ENCODE peak calls at places on chromosomes 16 and 17, in five cellular contexts. A is NCI-H1092 treated with DMSO at 0.1 percent for 48 hours; I is kidney; W is T-helper 1 cell; G is stimulated activated CD4-positive, alpha-beta T cell treated with anti-CD3 and anti-CD28 coated beads, Interleukin-2, amount 100 ng/mL, for 24 hours. T is an unnamed sample.

GRCh38 chr17:44584498-44584897 is 27.2 kb downstream of the FZD2 start:
- DNase-seq in G (no peak), W (no peak), A (no peak), I (peak; percentile 20), T (no peak)

GRCh38 chr16:873243-873661 is 72.7 kb upstream of the GNG13 start:
- DNase-seq in I (peak; percentile 64), W (no peak), G (no peak), A (no peak), T (peak; percentile 78)

GRCh38 chr17:29577778-29578211 is 9.3 kb downstream of the TP53I13 start:
- DNase-seq in W (no peak), I (peak; percentile 49), G (no peak), A (no peak), T (no peak)

GRCh38 chr16:70706948-70707465 is 21.2 kb upstream of the MTSS2 start:
- DNase-seq in G (no peak), I (no peak), A (no peak), W (no peak), T (no peak)

GRCh38 chr16:48271728-48272127 is 24.4 kb upstream of the ABCC11 start:
- DNase-seq in A (no peak), G (no peak), W (no peak), I (no peak), T (no peak)

GRCh38 chr16:64437706-64438329 is 684.0 kb downstream of the CDH11 start:
- DNase-seq in W (no peak), G (no peak), I (no peak), A (no peak), T (no peak)

GRCh38 chr17:4206945-4207344 is 56.8 kb downstream of the ANKFY1 start:
- DNase-seq in W (no peak), G (no peak), A (no peak), I (no peak), T (no peak)

GRCh38 chr17:13746379-13746778 is 144.7 kb upstream of the HS3ST3A1 start:
- DNase-seq in W (no peak), G (no peak), A (no peak), I (no peak), T (no peak)

GRCh38 chr17:66677201-66677981 is 157.5 kb upstream of the CACNG5 start:
- DNase-seq in G (no peak), I (no peak), W (no peak), A (no peak), T (no peak)

GRCh38 chr16:81583893-81584705 is 139.5 kb downstream of the CMIP start:
- DNase-seq in G (no peak), W (no peak), I (peak; percentile 52), A (no peak), T (peak; percentile 81)

GRCh38 chr16:79188115-79188779 is 412.3 kb downstream of the MAF start:
- DNase-seq in A (no peak), G (no peak), I (no peak), W (no peak), T (no peak)

GRCh38 chr17:50051082-50051576 is 4.8 kb upstream of the ITGA3 start:
- DNase-seq in W (no peak), I (peak; percentile 88), G (peak; percentile 71), A (no peak), T (peak; percentile 77)

GRCh38 chr17:67051155-67051538 is 6.8 kb downstream of the CACNG1 start:
- DNase-seq in A (no peak), W (no peak), I (no peak), G (no peak), T (no peak)

GRCh38 chr16:12061336-12062055 is 85.0 kb downstream of the SNX29 start:
- DNase-seq in A (no peak), G (no peak), I (peak; percentile 79), W (no peak), T (no peak)

GRCh38 chr16:11391576-11391975 is 46.3 kb downstream of the RMI2 start:
- DNase-seq in A (peak; percentile 87), W (no peak), I (peak; percentile 85), G (no peak), T (peak; percentile 89)

GRCh38 chr17:354651-355556 is 2.3 kb upstream of the RPH3AL start:
- DNase-seq in W (no peak), I (peak; percentile 87), A (no peak), G (no peak), T (peak; percentile 56)

GRCh38 chr16:28100810-28101532 is 37.5 kb upstream of the GSG1L start:
- DNase-seq in I (peak; percentile 62), G (no peak), A (no peak), W (no peak), T (no peak)

GRCh38 chr16:84737658-84738057 is 37.9 kb downstream of the USP10 start:
- DNase-seq in A (peak; percentile 31), G (no peak), W (no peak), I (no peak), T (no peak)

GRCh38 chr16:85644093-85644712 is 31.1 kb downstream of the GSE1 start:
- DNase-seq in G (no peak), I (no peak), W (no peak), A (no peak), T (no peak)

GRCh38 chr16:49093939-49094338 is 187.7 kb downstream of the CBLN1 start:
- DNase-seq in W (no peak), G (no peak), I (no peak), A (no peak), T (no peak)

GRCh38 chr16:85418978-85419491 is 194.1 kb upstream of the GSE1 start:
- DNase-seq in I (no peak), A (no peak), G (no peak), W (no peak), T (no peak)

GRCh38 chr16:31464348-31464769 is 5.1 kb downstream of the ARMC5 start:
- DNase-seq in A (no peak), I (peak; percentile 74), W (no peak), G (no peak), T (no peak)

GRCh38 chr17:27417596-27418365 is 38.5 kb upstream of the KSR1 start:
- DNase-seq in W (no peak), A (no peak), I (no peak), G (no peak), T (no peak)

GRCh38 chr17:47715669-47716325 is 17.2 kb upstream of the TBX21 start:
- DNase-seq in A (no peak), W (no peak), G (no peak), I (no peak), T (no peak)

GRCh38 chr16:81519298-81520150 is 74.9 kb downstream of the CMIP start:
- DNase-seq in A (no peak), G (no peak), I (no peak), W (no peak), T (no peak)

GRCh38 chr17:61816538-61816937 is 46.8 kb downstream of the BRIP1 start:
- DNase-seq in A (no peak), G (no peak), W (no peak), I (no peak), T (no peak)

GRCh38 chr17:28928061-28928460 is 23.3 kb downstream of the PHF12 start:
- DNase-seq in G (peak; percentile 33), W (no peak), I (no peak), A (no peak), T (no peak)

GRCh38 chr17:6772016-6772415 is 4.0 kb upstream of the FBXO39 start:
- DNase-seq in I (no peak), G (no peak), A (no peak), W (no peak), T (no peak)

GRCh38 chr17:79047291-79047920 is 23.4 kb downstream of the C1QTNF1 start:
- DNase-seq in G (no peak), I (peak; percentile 56), W (no peak), A (no peak), T (no peak)

GRCh38 chr17:1762906-1763829 is 1.3 kb downstream of the SERPINF1 start:
- DNase-seq in I (no peak), W (no peak), A (no peak), G (no peak), T (no peak)

GRCh38 chr17:78366109-78366848 is 6.4 kb upstream of the SOCS3 start:
- DNase-seq in A (peak; percentile 25), W (no peak), G (no peak), I (peak; percentile 91), T (peak; percentile 86)

GRCh38 chr17:82384730-82385429 is 13.3 kb downstream of the UTS2R start:
- DNase-seq in A (peak; percentile 41), W (no peak), I (peak; percentile 90), G (no peak), T (no peak)

GRCh38 chr16:11064846-11065245 is 120.5 kb downstream of the CLEC16A start:
- DNase-seq in A (no peak), G (no peak), W (no peak), I (no peak), T (no peak)

GRCh38 chr16:47309581-47310312 is 151.1 kb downstream of the ITFG1 start:
- DNase-seq in G (no peak), I (no peak), A (no peak), W (no peak), T (no peak)

GRCh38 chr16:85182774-85183173 is 70.5 kb upstream of the CIBAR2 start:
- DNase-seq in I (no peak), W (no peak), A (no peak), G (no peak), T (no peak)

GRCh38 chr17:6126768-6127167 is 56.6 kb downstream of the WSCD1 start:
- DNase-seq in A (no peak), W (no peak), I (no peak), G (no peak), T (no peak)

GRCh38 chr17:33940769-33941168 is 314.3 kb upstream of the CCL2 start:
- DNase-seq in G (no peak), A (no peak), I (no peak), W (no peak), T (no peak)

T was measured in upper lobe of left lung.